ENCODE peak calls at places on chromosome 15, in four cellular contexts. One of them, this sample, is unnamed.
A peak's percentile ranks its signal among the peaks of the same experiment; 100 is the strongest.

GRCh38 chr15:82850731-82851130 is 41.3 kb downstream of the WHAMM start:
- DNase-seq in GM12878: no peak
- DNase-seq in K562: no peak
- DNase-seq in HepG2: no peak
- DNase-seq in this sample: no peak

GRCh38 chr15:32675474-32675873 is 34.0 kb downstream of the SCG5 start:
- DNase-seq in K562: no peak
- DNase-seq in HepG2: no peak
- DNase-seq in GM12878: no peak
- DNase-seq in this sample: no peak

GRCh38 chr15:87672309-87672897 is 584.1 kb downstream of the NTRK3 start:
- DNase-seq in GM12878: no peak
- DNase-seq in K562: peak; percentile 30
- DNase-seq in HepG2: no peak
- DNase-seq in this sample: peak; percentile 68

GRCh38 chr15:58077427-58077826 is 11.9 kb upstream of the ALDH1A2 start:
- DNase-seq in HepG2: peak; percentile 12
- DNase-seq in GM12878: no peak
- DNase-seq in K562: no peak
- DNase-seq in this sample: no peak

GRCh38 chr15:70559223-70559823 is 204.0 kb downstream of the UACA start:
- DNase-seq in HepG2: no peak
- DNase-seq in GM12878: no peak
- DNase-seq in K562: no peak
- DNase-seq in this sample: no peak

GRCh38 chr15:63481105-63481810 is 23.1 kb upstream of the USP3 start:
- DNase-seq in K562: no peak
- DNase-seq in HepG2: no peak
- DNase-seq in GM12878: peak; percentile 83
- DNase-seq in this sample: no peak

GRCh38 chr15:22806156-22806555 is 19.7 kb downstream of the NIPA1 start:
- DNase-seq in K562: no peak
- DNase-seq in HepG2: no peak
- DNase-seq in GM12878: no peak
- DNase-seq in this sample: no peak

GRCh38 chr15:31032959-31033358 is 41.5 kb upstream of the MTMR10 start:
- DNase-seq in HepG2: no peak
- DNase-seq in GM12878: no peak
- DNase-seq in K562: no peak
- DNase-seq in this sample: no peak

GRCh38 chr15:61752001-61752400 is 308.2 kb downstream of the VPS13C start:
- DNase-seq in GM12878: no peak
- DNase-seq in HepG2: no peak
- DNase-seq in K562: no peak
- DNase-seq in this sample: no peak

GRCh38 chr15:68301300-68301699 is 23.8 kb downstream of the FEM1B start:
- DNase-seq in GM12878: no peak
- DNase-seq in HepG2: no peak
- DNase-seq in K562: no peak
- DNase-seq in this sample: peak; percentile 40

GRCh38 chr15:87362531-87362930 is 894.0 kb downstream of the NTRK3 start:
- DNase-seq in HepG2: no peak
- DNase-seq in GM12878: no peak
- DNase-seq in K562: no peak
- DNase-seq in this sample: no peak

GRCh38 chr15:74202461-74203401 is at the start of gene STRA6:
- DNase-seq in HepG2: peak; percentile 45
- DNase-seq in K562: peak; percentile 68
- DNase-seq in GM12878: no peak
- DNase-seq in this sample: peak; percentile 90

GRCh38 chr15:36117394-36117793 is 462.0 kb upstream of the CDIN1 start:
- DNase-seq in K562: no peak
- DNase-seq in HepG2: no peak
- DNase-seq in GM12878: no peak
- DNase-seq in this sample: no peak

GRCh38 chr15:50736823-50737222 is 28.7 kb downstream of the SPPL2A start:
- DNase-seq in GM12878: no peak
- DNase-seq in HepG2: no peak
- DNase-seq in K562: no peak
- DNase-seq in this sample: no peak
- TF ChIP-seq CREB1 in GM12878: no peak
- TF ChIP-seq CREB1 in HepG2: no peak
- TF ChIP-seq CREB1 in K562: no peak
- TF ChIP-seq CREB1 in this sample: no peak

DNA sequence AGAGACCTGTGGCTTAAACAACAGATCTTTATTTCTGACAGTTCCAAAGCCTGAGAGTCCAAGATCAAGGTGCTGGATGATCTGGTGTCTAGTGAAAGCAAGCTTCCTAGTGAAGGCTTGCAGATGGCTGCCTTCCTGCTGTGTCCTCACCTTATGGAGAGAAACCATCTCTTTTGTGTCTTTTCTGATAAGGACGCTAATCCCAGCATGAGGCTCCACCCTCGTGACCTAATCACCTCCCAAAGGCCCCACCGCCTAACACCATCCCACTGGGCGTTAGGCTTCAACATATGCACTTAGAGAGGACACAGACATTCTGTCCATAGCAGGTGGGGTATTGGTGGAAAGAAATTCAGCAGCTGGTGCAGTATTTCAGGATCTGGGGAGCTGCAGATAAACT is 19.8 kb upstream of the LYSMD4 start:
- DNase-seq in K562: no peak
- DNase-seq in HepG2: no peak
- DNase-seq in GM12878: no peak
- DNase-seq in this sample: no peak
- TF ChIP-seq MAX in K562: no peak
- TF ChIP-seq MAX in HepG2: no peak
- TF ChIP-seq MAX in GM12878: no peak
- TF ChIP-seq MAX in this sample: no peak

GRCh38 chr15:26772588-26773484 is at the start of gene GABRB3:
- DNase-seq in K562: no peak
- DNase-seq in HepG2: no peak
- DNase-seq in GM12878: no peak
- DNase-seq in this sample: peak; percentile 86

GRCh38 chr15:26773485-26773877 is 615 bp upstream of the GABRB3 start:
- DNase-seq in GM12878: no peak
- DNase-seq in K562: no peak
- DNase-seq in HepG2: no peak
- DNase-seq in this sample: no peak

GRCh38 chr15:26773917-26774316 is 1.1 kb upstream of the GABRB3 start:
- DNase-seq in K562: no peak
- DNase-seq in GM12878: no peak
- DNase-seq in HepG2: no peak
- DNase-seq in this sample: no peak

GRCh38 chr15:26771917-26772587 is 814 bp downstream of the GABRB3 start:
- DNase-seq in GM12878: no peak
- DNase-seq in HepG2: no peak
- DNase-seq in K562: no peak
- DNase-seq in this sample: no peak

GRCh38 chr15:26771168-26771916 is 1.5 kb downstream of the GABRB3 start:
- DNase-seq in GM12878: no peak
- DNase-seq in HepG2: peak; percentile 2
- DNase-seq in K562: no peak
- DNase-seq in this sample: peak; percentile 93
- TF ChIP-seq SRF in GM12878: no peak
- TF ChIP-seq SRF in HepG2: no peak
- TF ChIP-seq SRF in K562: no peak
- TF ChIP-seq SRF in this sample: no peak

DNA sequence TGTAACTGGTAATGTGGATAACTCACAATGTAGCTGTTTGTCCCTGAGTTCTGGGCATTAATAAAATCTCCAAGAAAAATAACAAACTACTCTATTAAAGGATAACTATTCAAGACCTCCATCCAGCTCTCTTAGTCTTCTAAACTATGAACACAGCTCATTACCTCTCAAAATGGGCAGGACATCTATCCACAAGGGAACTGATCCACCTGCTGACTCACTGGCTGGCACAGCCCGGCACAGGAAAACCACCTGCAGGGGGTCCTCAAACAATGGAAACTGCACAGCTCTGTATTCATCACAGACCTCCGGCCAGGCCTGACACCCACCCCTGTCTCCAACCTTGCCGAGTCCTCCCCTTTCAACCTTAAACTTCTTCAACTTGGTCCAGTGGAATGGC is 255.4 kb downstream of the TJP1 start:
- DNase-seq in GM12878: no peak
- DNase-seq in K562: no peak
- DNase-seq in HepG2: no peak
- DNase-seq in this sample: no peak
- TF ChIP-seq CREB1 in GM12878: no peak
- TF ChIP-seq CREB1 in K562: no peak
- TF ChIP-seq CREB1 in HepG2: no peak
- TF ChIP-seq CREB1 in this sample: no peak